ENCODE peak calls at places on chromosomes 12 and 14, in ten cellular contexts. T, D, Y, O, J, U, V, R, L and C are unnamed samples.

GRCh38 chr14:92215579-92215978 is 93.8 kb downstream of the CPSF2 start:
- DNase-seq in T (no peak), D (no peak), Y (no peak), O (no peak), J (no peak), U (no peak), V (no peak), R (no peak), L (no peak), C (peak; percentile 51)

GRCh38 chr12:101696477-101697196 is 803 bp upstream of the CHPT1 start:
- DNase-seq in T (peak; percentile 78), D (peak; percentile 37), Y (peak; percentile 62), O (peak; percentile 59), J (peak; percentile 57), U (no peak), V (peak; percentile 72), R (no peak), L (no peak), C (peak; percentile 74)

GRCh38 chr12:54373619-54374554 is 9.6 kb upstream of the GPR84 start:
- DNase-seq in T (no peak), D (no peak), Y (no peak), O (no peak), J (no peak), U (no peak), V (no peak), R (no peak), L (no peak), C (no peak)

GRCh38 chr12:31759621-31760459 is 31.0 kb upstream of the AMN1 start:
- DNase-seq in T (no peak), D (no peak), Y (no peak), O (no peak), J (no peak), U (no peak), V (no peak), R (no peak), L (no peak), C (no peak)

GRCh38 chr14:37816135-37816534 is 220.7 kb downstream of the TTC6 start:
- DNase-seq in T (no peak), D (no peak), Y (no peak), O (no peak), J (no peak), U (no peak), V (no peak), R (no peak), L (no peak), C (no peak)

GRCh38 chr14:63276016-63276415 is 42.7 kb downstream of the GPHB5 start:
- DNase-seq in T (no peak), D (no peak), Y (no peak), O (no peak), J (no peak), U (no peak), V (no peak), R (no peak), L (no peak), C (no peak)

GRCh38 chr12:57208946-57209282 is 7.7 kb upstream of the NXPH4 start:
- DNase-seq in T (no peak), D (no peak), Y (no peak), O (no peak), J (no peak), U (no peak), V (peak; percentile 82), R (no peak), L (no peak), C (no peak)

GRCh38 chr14:95758331-95758730 is 44.4 kb upstream of the TCL1A start:
- DNase-seq in T (no peak), D (no peak), Y (no peak), O (no peak), J (no peak), U (no peak), V (no peak), R (no peak), L (no peak), C (no peak)

GRCh38 chr14:44287858-44288257 is 219.2 kb downstream of the FSCB start:
- DNase-seq in T (no peak), D (no peak), Y (no peak), O (no peak), J (no peak), U (no peak), V (no peak), R (no peak), L (no peak), C (no peak)

GRCh38 chr12:29228474-29229157 is 79.5 kb downstream of the FAR2 start:
- DNase-seq in T (no peak), D (no peak), Y (no peak), O (no peak), J (no peak), U (no peak), V (no peak), R (no peak), L (no peak), C (no peak)

GRCh38 chr14:94622653-94623421 is 10.6 kb downstream of the SERPINA3 start:
- DNase-seq in T (no peak), D (no peak), Y (no peak), O (no peak), J (no peak), U (no peak), V (no peak), R (no peak), L (no peak), C (no peak)

GRCh38 chr12:52221912-52222457 is 11.1 kb upstream of the KRT7 start:
- DNase-seq in T (peak; percentile 53), D (no peak), Y (peak; percentile 86), O (no peak), J (peak; percentile 19), U (peak; percentile 87), V (peak; percentile 75), R (peak; percentile 65), L (no peak), C (peak; percentile 75)

GRCh38 chr12:50394469-50395029 is 1.9 kb downstream of the FAM186A start:
- DNase-seq in T (no peak), D (peak; percentile 5), Y (no peak), O (no peak), J (no peak), U (no peak), V (no peak), R (no peak), L (no peak), C (no peak)

GRCh38 chr12:10293151-10293550 is 14.5 kb upstream of the KLRD1 start:
- DNase-seq in T (no peak), D (no peak), Y (no peak), O (no peak), J (no peak), U (no peak), V (no peak), R (no peak), L (no peak), C (no peak)

GRCh38 chr14:91237219-91237618 is 7.3 kb downstream of the GPR68 start:
- DNase-seq in T (no peak), D (no peak), Y (no peak), O (no peak), J (no peak), U (no peak), V (no peak), R (no peak), L (peak; percentile 47), C (no peak)

GRCh38 chr14:21748869-21749303 is 75.3 kb upstream of the OR4E1 start:
- DNase-seq in T (peak; percentile 51), D (peak; percentile 77), Y (no peak), O (peak; percentile 34), J (peak; percentile 34), U (peak; percentile 78), V (no peak), R (peak; percentile 45), L (peak; percentile 9), C (no peak)

GRCh38 chr14:70955543-70956480 is 48.6 kb downstream of the PCNX1 start:
- DNase-seq in T (peak; percentile 10), D (peak; percentile 9), Y (no peak), O (peak; percentile 12), J (peak; percentile 12), U (peak; percentile 38), V (no peak), R (no peak), L (peak; percentile 38), C (no peak)

GRCh38 chr12:112473056-112473455 is 54.3 kb downstream of the PTPN11 start:
- DNase-seq in T (no peak), D (peak; percentile 12), Y (no peak), O (no peak), J (peak; percentile 27), U (peak; percentile 23), V (no peak), R (no peak), L (no peak), C (no peak)

GRCh38 chr12:57694459-57695019 is 607 bp downstream of the OS9 start:
- DNase-seq in T (no peak), D (no peak), Y (no peak), O (no peak), J (no peak), U (peak; percentile 58), V (peak; percentile 60), R (no peak), L (peak; percentile 15), C (no peak)

GRCh38 chr12:4164591-4165558 is 108.7 kb upstream of the CCND2 start:
- DNase-seq in T (peak; percentile 24), D (no peak), Y (peak; percentile 61), O (peak; percentile 73), J (peak; percentile 71), U (peak; percentile 66), V (peak; percentile 78), R (peak; percentile 48), L (peak; percentile 95), C (peak; percentile 70)

GRCh38 chr12:108511633-108512540 is 3.2 kb upstream of the FICD start:
- DNase-seq in T (peak; percentile 72), D (peak; percentile 79), Y (peak; percentile 80), O (peak; percentile 67), J (peak; percentile 69), U (peak; percentile 80), V (peak; percentile 71), R (peak; percentile 73), L (peak; percentile 61), C (peak; percentile 74)

GRCh38 chr12:120238839-120239445 is 26.6 kb downstream of the PXN start:
- DNase-seq in T (no peak), D (no peak), Y (no peak), O (no peak), J (no peak), U (no peak), V (no peak), R (no peak), L (no peak), C (no peak)

GRCh38 chr12:127555071-127555470 is 711.9 kb upstream of the TMEM132C start:
- DNase-seq in T (no peak), D (no peak), Y (no peak), O (no peak), J (no peak), U (no peak), V (no peak), R (no peak), L (no peak), C (no peak)

GRCh38 chr12:118981285-118982201 is at the start of gene SRRM4:
- DNase-seq in T (no peak), D (peak; percentile 95), Y (peak; percentile 64), O (no peak), J (no peak), U (peak; percentile 95), V (peak; percentile 58), R (peak; percentile 83), L (no peak), C (no peak)

GRCh38 chr12:34606749-34607519 is 584.6 kb downstream of the ALG10 start:
- DNase-seq in T (no peak), D (no peak), Y (peak; percentile 39), O (no peak), J (peak; percentile 1), U (no peak), V (peak; percentile 43), R (no peak), L (no peak), C (peak; percentile 67)

GRCh38 chr14:101105045-101105444 is 201.5 kb upstream of the RTL1 start:
- DNase-seq in T (no peak), D (no peak), Y (no peak), O (no peak), J (no peak), U (no peak), V (no peak), R (no peak), L (no peak), C (no peak)

GRCh38 chr12:58067610-58068387 is 126.4 kb downstream of the ATP23 start:
- DNase-seq in T (no peak), D (no peak), Y (no peak), O (no peak), J (no peak), U (no peak), V (no peak), R (no peak), L (peak; percentile 64), C (no peak)

GRCh38 chr12:15788266-15789214 is 648 bp downstream of the EPS8 start:
- DNase-seq in T (peak; percentile 14), D (peak; percentile 9), Y (peak; percentile 82), O (peak; percentile 48), J (peak; percentile 27), U (peak; percentile 59), V (peak; percentile 60), R (peak; percentile 12), L (peak; percentile 4), C (peak; percentile 86)